ENCODE peak calls at places on chromosomes 2 and 18, in nine cellular contexts. U is GM20000, C is bronchial epithelial cell, N is foreskin fibroblast, W is fibroblast of mammary gland, P is left ventricle myocardium inferior, X is endothelial cell, D is uterus, Q is HFF-Myc. V is an unnamed sample.

GRCh38 chr2:153536105-153536504 is 57.5 kb upstream of the RPRM start:
- DNase-seq in P (no peak), N (no peak), U (no peak), W (no peak), C (peak), D (no peak), Q (no peak), X (no peak), V (peak)

GRCh38 chr2:36403675-36404230 is 48.2 kb downstream of the CRIM1 start:
- DNase-seq in U (no peak), Q (peak), D (no peak), W (peak), N (peak), X (no peak), P (no peak), C (peak), V (peak)

GRCh38 chr2:172978053-172978383 is 97.6 kb upstream of the MAP3K20 start:
- DNase-seq in C (no peak), D (no peak), N (no peak), Q (no peak), W (no peak), X (no peak), P (no peak), U (no peak), V (no peak)

GRCh38 chr2:75608684-75609333 is 37.8 kb upstream of the MRPL19 start:
- DNase-seq in W (peak), P (peak), U (peak), C (peak), X (peak), Q (no peak), D (peak), N (no peak), V (peak)

GRCh38 chr2:218072002-218072401 is 2.9 kb downstream of the RUFY4 start:
- DNase-seq in Q (no peak), P (no peak), X (no peak), D (no peak), W (no peak), C (no peak), N (no peak), U (no peak), V (no peak)

GRCh38 chr2:215836881-215837280 is 176.5 kb downstream of the MREG start:
- DNase-seq in Q (no peak), C (no peak), D (no peak), N (no peak), P (no peak), X (no peak), U (no peak), W (no peak), V (no peak)

GRCh38 chr2:919672-920071 is 31.0 kb upstream of the SNTG2 start:
- DNase-seq in C (no peak), P (no peak), D (no peak), N (no peak), W (no peak), X (no peak), Q (no peak), U (no peak), V (no peak)

GRCh38 chr2:238946586-238947242 is 98.8 kb downstream of the TWIST2 start:
- DNase-seq in X (no peak), W (no peak), P (no peak), U (no peak), C (no peak), D (no peak), Q (no peak), N (no peak), V (no peak)

GRCh38 chr2:192119536-192119935 is 75.2 kb downstream of the TMEFF2 start:
- DNase-seq in N (no peak), D (no peak), X (no peak), C (no peak), W (no peak), P (no peak), U (no peak), Q (no peak), V (no peak)

GRCh38 chr2:114769110-114769509 is 326.7 kb downstream of the DPP10 start:
- DNase-seq in Q (no peak), P (no peak), W (no peak), U (no peak), D (no peak), X (no peak), C (no peak), N (no peak), V (no peak)

GRCh38 chr2:212408524-212408923 is 130.1 kb downstream of the ERBB4 start:
- DNase-seq in N (no peak), Q (no peak), C (no peak), W (peak), U (no peak), D (no peak), X (no peak), P (no peak), V (no peak)

GRCh38 chr2:183153967-183154366 is 29.7 kb downstream of the NUP35 start:
- DNase-seq in U (no peak), N (no peak), P (no peak), C (no peak), W (no peak), Q (no peak), X (no peak), D (no peak), V (no peak)

GRCh38 chr2:236998250-236998649 is 87.4 kb upstream of the COPS8 start:
- DNase-seq in P (no peak), W (peak), D (no peak), X (no peak), N (peak), Q (no peak), U (no peak), C (peak), V (peak)

GRCh38 chr2:166924967-166925366 is 36.7 kb downstream of the XIRP2 start:
- DNase-seq in P (no peak), D (no peak), Q (no peak), U (no peak), W (no peak), N (no peak), C (no peak), X (no peak), V (no peak)

GRCh38 chr2:196113061-196113974 is 44.7 kb upstream of the DNAH7 start:
- DNase-seq in D (no peak), W (peak), C (no peak), P (no peak), U (no peak), N (peak), Q (no peak), X (no peak), V (no peak)

GRCh38 chr2:59754336-59754735 is 799.1 kb downstream of the BCL11A start:
- DNase-seq in P (no peak), W (no peak), U (no peak), N (no peak), D (no peak), C (no peak), Q (no peak), X (peak), V (no peak)

GRCh38 chr18:26488417-26489009 is 59.8 kb downstream of the KCTD1 start:
- DNase-seq in N (no peak), W (no peak), Q (no peak), X (no peak), U (no peak), P (no peak), C (peak), D (no peak), V (peak)

GRCh38 chr2:5946210-5947118 is 254.3 kb downstream of the SOX11 start:
- DNase-seq in C (no peak), D (no peak), Q (no peak), W (no peak), N (no peak), U (no peak), X (no peak), P (no peak), V (no peak)

GRCh38 chr2:63696496-63696895 is 107.7 kb downstream of the MDH1 start:
- DNase-seq in D (no peak), W (peak), N (no peak), C (peak), Q (no peak), U (no peak), P (no peak), X (no peak), V (no peak)

GRCh38 chr2:32422133-32422532 is 65.3 kb downstream of the BIRC6 start:
- DNase-seq in D (no peak), N (no peak), Q (no peak), X (no peak), P (no peak), W (no peak), U (no peak), C (no peak), V (no peak)

GRCh38 chr2:163551974-163552373 is 183.8 kb downstream of the FIGN start:
- DNase-seq in Q (no peak), P (no peak), X (no peak), W (peak), C (peak), N (no peak), D (no peak), U (no peak), V (peak)

GRCh38 chr18:77102246-77103040 is 30.1 kb downstream of the MBP start:
- DNase-seq in P (no peak), U (peak), C (peak), X (no peak), D (no peak), Q (peak), N (peak), W (peak), V (peak)

GRCh38 chr2:156817430-156817829 is 381.3 kb downstream of the GPD2 start:
- DNase-seq in X (no peak), P (no peak), U (no peak), D (no peak), Q (no peak), W (no peak), N (no peak), C (no peak), V (no peak)

GRCh38 chr18:47730795-47731194 is 199.7 kb downstream of the SMAD2 start:
- DNase-seq in W (peak), X (no peak), Q (no peak), U (no peak), P (no peak), N (no peak), D (no peak), C (no peak), V (no peak)

DNA sequence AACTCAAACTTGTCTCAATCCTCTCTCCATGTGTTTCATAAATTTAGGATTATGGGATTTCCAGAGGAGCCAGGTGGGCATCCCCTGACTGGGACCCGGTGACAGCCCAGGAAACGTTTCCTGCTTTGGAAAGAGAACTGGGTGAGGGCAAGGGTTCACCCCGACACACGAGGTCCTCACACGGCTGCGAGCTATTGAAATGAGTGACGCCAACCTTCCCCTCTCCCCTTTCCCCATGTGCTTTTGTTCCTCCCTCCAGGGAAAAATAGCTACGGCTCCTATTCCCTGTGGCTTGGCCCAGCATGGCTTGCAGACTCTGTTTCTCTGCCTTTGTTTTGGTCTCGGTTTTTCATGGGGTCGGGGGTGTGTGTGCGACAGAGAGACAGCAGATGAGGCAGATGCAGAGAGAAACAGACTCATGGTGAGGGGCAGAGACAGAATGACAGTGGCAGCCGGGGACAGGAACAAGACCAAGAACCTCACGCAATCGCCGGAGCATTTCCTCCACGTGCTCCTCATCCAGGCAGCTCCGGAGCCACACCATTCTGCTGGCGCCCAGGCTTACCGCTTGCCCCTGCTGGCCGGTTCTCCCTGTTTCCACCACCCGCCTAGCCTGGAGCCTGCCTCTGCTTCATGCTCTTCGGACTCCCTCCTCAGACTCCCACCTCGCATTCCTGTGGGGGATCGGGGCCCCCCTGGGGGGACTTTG is 238.5 kb downstream of the DYSF start:
- DNase-seq in W (no peak), C (no peak), P (no peak), X (peak), U (no peak), D (no peak), Q (no peak), N (no peak), V (no peak)
- TF ChIP-seq CTCF in W (no peak), C (no peak), P (no peak), X (no peak), U (no peak), D (no peak), Q (no peak), N (no peak), V (no peak)

GRCh38 chr18:22557160-22557941 is 139.6 kb upstream of the CTAGE1 start:
- DNase-seq in U (no peak), X (no peak), N (no peak), P (no peak), D (no peak), C (no peak), Q (no peak), W (no peak), V (no peak)

GRCh38 chr18:22560283-22560627 is 142.5 kb upstream of the CTAGE1 start:
- DNase-seq in X (no peak), D (no peak), U (no peak), Q (no peak), N (no peak), P (no peak), C (no peak), W (no peak), V (no peak)

GRCh38 chr18:22560797-22561196 is 143.1 kb upstream of the CTAGE1 start:
- DNase-seq in W (no peak), Q (no peak), C (no peak), N (no peak), D (no peak), P (no peak), U (no peak), X (no peak), V (no peak)

GRCh38 chr18:22558945-22559385 is 141.2 kb upstream of the CTAGE1 start:
- DNase-seq in D (peak), W (peak), N (no peak), X (peak), P (peak), U (no peak), C (peak), Q (no peak), V (peak)

DNA sequence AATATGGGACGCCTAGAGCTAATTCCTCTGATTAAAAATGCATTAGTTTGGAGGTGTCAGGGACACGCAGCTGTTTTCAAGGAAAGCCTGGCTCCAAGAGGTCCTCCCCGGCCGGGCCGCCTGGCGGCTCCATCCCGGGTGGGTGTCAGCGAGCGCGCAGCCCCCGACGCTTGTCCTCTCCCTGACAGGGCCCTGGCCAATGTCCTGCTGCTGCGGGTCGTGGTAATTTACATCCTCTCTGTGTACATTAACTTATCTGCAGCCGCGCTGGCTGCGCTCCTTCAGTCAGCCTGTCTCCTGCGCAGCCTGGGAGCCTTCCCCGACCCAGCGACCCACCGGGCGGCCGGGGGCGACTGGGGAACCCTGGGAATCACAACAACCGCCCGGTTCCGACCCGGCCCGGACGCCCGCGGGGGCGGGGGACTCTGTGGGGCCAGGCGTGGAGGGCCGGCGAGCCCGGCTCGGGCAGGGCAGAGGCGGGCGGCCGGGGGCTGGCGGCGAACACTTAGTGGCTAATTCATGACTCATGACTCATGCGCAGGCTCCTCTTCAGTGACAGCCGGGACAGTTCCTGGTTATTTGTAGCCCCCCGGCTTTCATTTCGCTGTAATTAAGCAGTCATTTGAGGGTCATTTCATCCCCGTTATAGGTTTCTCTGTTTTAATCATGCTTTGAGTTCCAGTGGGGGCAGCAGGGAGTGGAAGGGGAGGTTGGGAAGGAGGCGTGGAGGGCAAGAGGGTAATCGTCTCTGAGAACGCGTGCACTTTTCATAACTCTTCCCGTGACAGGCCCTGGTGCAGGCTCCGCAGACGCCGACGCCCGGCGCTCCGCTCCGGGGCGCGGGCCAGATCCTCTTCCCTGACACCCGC is 141.9 kb upstream of the CTAGE1 start:
- DNase-seq in Q (no peak), P (peak), D (peak), N (peak), C (peak), U (peak), X (peak), W (peak), V (no peak)
- TF ChIP-seq CTCF in Q (peak), P (peak), D (peak), N (peak), C (peak), U (no peak), X (peak), W (peak), V (no peak)

DNA sequence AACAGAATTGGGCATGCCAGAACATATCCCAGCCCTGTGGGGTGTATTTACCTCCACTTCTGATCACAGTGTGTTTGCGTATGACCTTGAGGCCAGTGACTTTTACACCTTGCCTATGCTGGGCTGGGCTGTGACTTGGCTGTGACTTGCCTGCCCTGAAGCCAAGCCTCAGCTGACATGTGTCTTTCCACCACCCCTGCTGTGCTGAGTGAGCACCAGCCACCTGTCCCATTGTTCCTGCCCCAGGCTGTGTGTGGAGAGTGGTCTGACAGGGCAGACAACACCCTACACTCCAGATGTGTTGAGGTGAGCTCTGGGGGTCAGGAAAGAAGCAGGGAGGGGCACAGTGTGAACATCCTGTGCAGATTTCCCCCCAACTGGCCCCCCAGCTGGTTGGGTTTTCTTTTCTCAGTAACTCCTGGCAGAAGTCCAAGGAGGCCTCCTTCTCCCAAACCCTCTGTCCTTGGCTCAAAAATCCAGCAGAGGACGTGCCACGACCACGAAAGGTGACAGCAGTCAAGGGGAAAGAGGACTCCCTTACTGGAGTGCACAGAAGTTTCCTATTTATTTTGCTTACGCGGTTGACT is 5.1 kb upstream of the STEAP3 start:
- DNase-seq in X (no peak), W (peak), Q (peak), C (peak), N (peak), D (no peak), U (no peak), P (no peak), V (peak)
- TF ChIP-seq CTCF in X (no peak), W (peak), Q (peak), C (peak), N (peak), D (no peak), U (no peak), P (peak), V (peak)

GRCh38 chr18:11762429-11762828 is 73.4 kb downstream of the GNAL start:
- DNase-seq in U (no peak), N (no peak), P (no peak), C (no peak), D (no peak), Q (no peak), W (no peak), X (no peak), V (no peak)

GRCh38 chr18:11760498-11761158 is 71.6 kb downstream of the GNAL start:
- DNase-seq in D (no peak), W (no peak), U (no peak), Q (no peak), P (no peak), C (no peak), X (no peak), N (no peak), V (no peak)

GRCh38 chr18:11759456-11759855 is 70.4 kb downstream of the GNAL start:
- DNase-seq in D (no peak), P (no peak), C (no peak), W (no peak), U (no peak), Q (no peak), X (no peak), N (no peak), V (no peak)

GRCh38 chr18:11757084-11757590 is 68.1 kb downstream of the GNAL start:
- DNase-seq in U (no peak), P (no peak), W (no peak), N (no peak), D (no peak), Q (no peak), X (no peak), C (no peak), V (no peak)

DNA sequence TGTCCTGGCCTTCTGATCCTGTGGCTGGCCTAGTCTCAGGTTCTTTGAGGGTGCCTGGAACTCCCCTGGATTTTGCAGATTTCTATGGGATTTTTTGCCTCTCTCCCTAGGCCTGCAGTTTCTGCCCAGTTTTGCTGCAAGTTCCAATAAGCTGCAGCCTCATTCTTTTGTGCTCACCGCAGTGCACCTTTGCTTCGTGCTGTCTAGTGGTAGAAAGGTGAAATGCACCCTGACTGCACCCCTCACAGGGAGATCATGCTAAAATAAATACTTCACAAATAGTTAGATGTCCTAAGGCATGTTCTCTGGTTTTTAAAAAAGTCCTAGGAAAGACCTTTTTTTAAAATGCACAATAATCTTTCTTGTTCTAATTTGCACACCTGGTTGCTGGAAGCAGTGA is 72.5 kb downstream of the GNAL start:
- DNase-seq in P (no peak), D (no peak), U (no peak), X (no peak), W (no peak), N (no peak), C (no peak), Q (no peak), V (peak)
- TF ChIP-seq CTCF in P (peak), D (no peak), U (no peak), X (peak), W (no peak), N (no peak), C (peak), Q (no peak), V (peak)

DNA sequence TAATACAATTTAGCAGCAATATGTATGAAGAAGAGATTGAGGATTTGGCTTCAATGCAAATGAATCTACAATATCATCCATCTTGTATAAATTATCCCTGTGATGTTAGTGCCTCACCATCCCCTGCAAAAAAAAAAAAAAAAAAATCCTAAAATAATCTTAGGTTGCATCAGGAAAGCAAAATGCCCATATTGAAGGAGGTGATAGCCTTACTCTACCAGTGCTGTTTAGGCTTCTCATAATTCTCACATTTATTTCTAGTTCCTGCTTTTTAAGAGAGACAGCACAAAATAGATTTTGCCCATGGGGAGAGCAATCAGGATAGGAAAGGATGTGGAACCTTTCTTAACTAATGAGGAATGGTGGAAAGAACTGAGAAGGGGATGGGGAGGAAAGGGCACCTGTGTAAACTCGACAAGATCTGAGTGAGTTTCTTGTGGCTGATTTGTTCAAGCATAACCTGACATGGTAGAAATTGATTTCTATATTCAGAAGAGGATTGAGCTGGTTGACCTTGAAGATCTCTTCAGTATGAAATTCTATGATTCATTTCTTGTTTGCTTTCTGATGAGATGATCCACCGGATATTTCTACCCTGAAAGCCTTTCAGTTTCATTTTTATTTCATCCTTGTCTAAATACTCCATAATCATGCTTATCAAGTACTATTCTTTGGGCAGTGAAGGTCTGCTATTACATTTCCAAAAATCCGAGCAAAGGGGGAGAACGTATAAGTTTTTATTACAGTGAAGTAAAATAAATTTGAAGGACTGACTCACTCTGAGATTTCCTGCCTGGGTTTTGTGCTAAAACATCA is 391.2 kb downstream of the PTPRM start:
- DNase-seq in W (no peak), N (no peak), X (no peak), U (no peak), D (no peak), P (no peak), C (peak), Q (no peak), V (peak)
- TF ChIP-seq CTCF in W (no peak), N (no peak), X (no peak), U (no peak), D (no peak), P (no peak), C (no peak), Q (no peak), V (no peak)